ENCODE peak calls at places on chromosome 4, in six cellular contexts. One of them, this sample, is unnamed.

GRCh38 chr4:99918656-99919055 is 24.4 kb upstream of the LAMTOR3 start:
- DNase-seq in coronary artery: no peak
- DNase-seq in GM23248: no peak
- DNase-seq in fibroblast of pulmonary artery: no peak
- DNase-seq in A549: no peak
- DNase-seq in transverse colon: peak; percentile 76
- DNase-seq in this sample: no peak

GRCh38 chr4:70269674-70270073 is 27.3 kb downstream of the CSN3 start:
- DNase-seq in coronary artery: no peak
- DNase-seq in GM23248: peak; percentile 4
- DNase-seq in fibroblast of pulmonary artery: peak; percentile 27
- DNase-seq in A549: peak; percentile 1
- DNase-seq in transverse colon: no peak
- DNase-seq in this sample: no peak

GRCh38 chr4:182901337-182901736 is 15.8 kb downstream of the DCTD start:
- DNase-seq in coronary artery: no peak
- DNase-seq in GM23248: no peak
- DNase-seq in fibroblast of pulmonary artery: no peak
- DNase-seq in A549: no peak
- DNase-seq in transverse colon: no peak
- DNase-seq in this sample: no peak

GRCh38 chr4:44563496-44563895 is 87.9 kb downstream of the YIPF7 start:
- DNase-seq in coronary artery: no peak
- DNase-seq in GM23248: no peak
- DNase-seq in fibroblast of pulmonary artery: peak; percentile 25
- DNase-seq in A549: no peak
- DNase-seq in transverse colon: no peak
- DNase-seq in this sample: no peak

GRCh38 chr4:137421796-137422195 is 110.5 kb downstream of the PCDH18 start:
- DNase-seq in coronary artery: no peak
- DNase-seq in GM23248: peak; percentile 46
- DNase-seq in fibroblast of pulmonary artery: no peak
- DNase-seq in A549: no peak
- DNase-seq in transverse colon: no peak
- DNase-seq in this sample: no peak

GRCh38 chr4:10157478-10158354 is 41.1 kb upstream of the WDR1 start:
- DNase-seq in coronary artery: no peak
- DNase-seq in GM23248: peak; percentile 88
- DNase-seq in fibroblast of pulmonary artery: peak; percentile 93
- DNase-seq in A549: peak; percentile 67
- DNase-seq in transverse colon: peak; percentile 54
- DNase-seq in this sample: peak; percentile 15

GRCh38 chr4:36037127-36037526 is 207.2 kb downstream of the ARAP2 start:
- DNase-seq in coronary artery: no peak
- DNase-seq in GM23248: no peak
- DNase-seq in fibroblast of pulmonary artery: no peak
- DNase-seq in A549: no peak
- DNase-seq in transverse colon: no peak
- DNase-seq in this sample: no peak

GRCh38 chr4:42417491-42417890 is 20.2 kb downstream of the SHISA3 start:
- DNase-seq in coronary artery: no peak
- DNase-seq in GM23248: no peak
- DNase-seq in fibroblast of pulmonary artery: peak; percentile 32
- DNase-seq in A549: no peak
- DNase-seq in transverse colon: no peak
- DNase-seq in this sample: no peak

GRCh38 chr4:23060776-23061175 is 368.0 kb downstream of the GBA3 start:
- DNase-seq in coronary artery: no peak
- DNase-seq in GM23248: peak; percentile 5
- DNase-seq in fibroblast of pulmonary artery: no peak
- DNase-seq in A549: no peak
- DNase-seq in transverse colon: no peak
- DNase-seq in this sample: peak; percentile 58

GRCh38 chr4:54363037-54363436 is 133.9 kb downstream of the PDGFRA start:
- DNase-seq in coronary artery: no peak
- DNase-seq in GM23248: no peak
- DNase-seq in fibroblast of pulmonary artery: no peak
- DNase-seq in A549: no peak
- DNase-seq in transverse colon: no peak
- DNase-seq in this sample: no peak

GRCh38 chr4:158229768-158230167 is 19.5 kb downstream of the TMEM144 start:
- DNase-seq in coronary artery: no peak
- DNase-seq in GM23248: no peak
- DNase-seq in fibroblast of pulmonary artery: no peak
- DNase-seq in A549: no peak
- DNase-seq in transverse colon: no peak
- DNase-seq in this sample: no peak

GRCh38 chr4:151314509-151314908 is 10.9 kb downstream of the SH3D19 start:
- DNase-seq in coronary artery: no peak
- DNase-seq in GM23248: no peak
- DNase-seq in fibroblast of pulmonary artery: no peak
- DNase-seq in A549: no peak
- DNase-seq in transverse colon: no peak
- DNase-seq in this sample: no peak

GRCh38 chr4:176525576-176525975 is 205.8 kb downstream of the SPCS3 start:
- DNase-seq in coronary artery: no peak
- DNase-seq in GM23248: no peak
- DNase-seq in fibroblast of pulmonary artery: no peak
- DNase-seq in A549: no peak
- DNase-seq in transverse colon: no peak
- DNase-seq in this sample: no peak

GRCh38 chr4:152970102-152970820 is 34.1 kb downstream of the FHDC1 start:
- DNase-seq in coronary artery: no peak
- DNase-seq in GM23248: peak; percentile 53
- DNase-seq in fibroblast of pulmonary artery: no peak
- DNase-seq in A549: no peak
- DNase-seq in transverse colon: no peak
- DNase-seq in this sample: no peak

DNA sequence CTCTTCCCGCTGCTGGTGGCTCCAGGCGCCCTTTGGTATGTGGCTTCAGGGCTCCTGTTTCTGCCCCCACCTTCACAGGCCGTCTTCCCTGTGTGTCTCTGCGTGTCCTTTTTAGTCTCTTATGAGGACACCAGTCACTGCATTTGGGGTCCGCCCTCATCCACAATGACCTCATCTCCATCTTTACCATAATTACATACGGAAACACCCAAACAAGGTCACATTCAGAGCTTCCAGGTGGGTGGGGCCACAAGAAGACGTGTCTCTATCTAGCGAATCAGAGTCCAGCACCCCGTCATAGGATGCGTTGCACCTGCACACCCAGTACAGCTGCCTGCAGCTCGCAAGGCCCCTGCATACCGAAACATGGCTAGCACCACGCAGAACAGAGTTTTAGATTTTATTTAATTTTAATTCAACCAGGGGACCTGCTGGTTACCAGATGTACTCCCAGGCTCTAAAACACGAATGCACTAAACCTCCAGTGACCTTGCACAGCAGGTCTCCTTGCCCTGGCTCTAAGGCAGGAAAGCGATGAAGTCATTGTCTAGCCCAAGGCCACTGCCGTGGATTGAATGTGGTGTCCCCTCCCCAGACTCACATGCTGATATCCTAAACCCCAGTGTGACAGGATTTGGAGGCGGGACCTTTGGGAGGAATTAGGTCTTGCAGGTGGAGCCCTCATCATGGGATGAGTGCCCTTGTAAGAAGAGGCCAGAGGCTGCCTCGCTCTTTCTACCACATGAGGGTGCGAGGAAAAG is 30.3 kb downstream of the ABLIM2 start:
- DNase-seq in coronary artery: no peak
- DNase-seq in GM23248: no peak
- DNase-seq in fibroblast of pulmonary artery: no peak
- DNase-seq in A549: no peak
- DNase-seq in transverse colon: no peak
- DNase-seq in this sample: no peak
- H3K4me3 ChIP-seq in coronary artery: no peak overlapping the region
- H3K4me3 ChIP-seq in GM23248: no peak overlapping the region
- H3K4me3 ChIP-seq in fibroblast of pulmonary artery: no peak overlapping the region
- H3K4me3 ChIP-seq in A549: no peak overlapping the region
- H3K4me3 ChIP-seq in transverse colon: no peak overlapping the region
- H3K4me3 ChIP-seq in this sample: no peak overlapping the region

GRCh38 chr4:6917445-6918241 is 8.0 kb downstream of the TBC1D14 start:
- DNase-seq in coronary artery: no peak
- DNase-seq in GM23248: no peak
- DNase-seq in fibroblast of pulmonary artery: peak; percentile 12
- DNase-seq in A549: peak; percentile 84
- DNase-seq in transverse colon: peak; percentile 95
- DNase-seq in this sample: no peak
- H3K4me3 ChIP-seq in coronary artery: no peak overlapping the region
- H3K4me3 ChIP-seq in GM23248: no peak overlapping the region
- H3K4me3 ChIP-seq in fibroblast of pulmonary artery: no peak overlapping the region
- H3K4me3 ChIP-seq in A549: no peak overlapping the region
- H3K4me3 ChIP-seq in transverse colon: peak overlapping the region; percentile 6
- H3K4me3 ChIP-seq in this sample: no peak overlapping the region

DNA sequence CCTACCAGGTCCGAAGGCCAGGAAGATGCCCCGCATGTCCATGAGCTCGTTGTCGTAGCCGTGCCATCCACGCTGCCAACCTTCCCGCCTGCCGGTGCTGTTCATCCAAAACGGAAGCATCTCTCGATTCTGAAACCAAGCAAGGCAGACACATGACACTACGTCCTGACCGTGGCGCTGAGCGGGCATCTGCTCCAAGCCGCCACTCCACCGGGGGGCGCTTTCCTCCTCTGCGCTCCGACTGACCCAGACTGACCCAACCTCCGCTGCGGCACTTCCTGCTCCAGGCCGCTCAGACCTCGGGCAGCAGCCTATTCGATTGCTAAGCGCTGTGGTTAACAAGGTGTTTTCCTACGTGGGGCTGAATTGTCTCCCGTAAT is 120.4 kb downstream of the ENPP6 start:
- DNase-seq in coronary artery: no peak
- DNase-seq in GM23248: peak; percentile 20
- DNase-seq in fibroblast of pulmonary artery: no peak
- DNase-seq in A549: no peak
- DNase-seq in transverse colon: peak; percentile 57
- DNase-seq in this sample: peak; percentile 78
- H3K4me3 ChIP-seq in coronary artery: peak overlapping the region; percentile 63
- H3K4me3 ChIP-seq in GM23248: no peak overlapping the region
- H3K4me3 ChIP-seq in fibroblast of pulmonary artery: no peak overlapping the region
- H3K4me3 ChIP-seq in A549: no peak overlapping the region
- H3K4me3 ChIP-seq in transverse colon: peak overlapping the region; percentile 5
- H3K4me3 ChIP-seq in this sample: peak overlapping the region; percentile 33

GRCh38 chr4:7546809-7547367 is 112.2 kb upstream of the PSAPL1 start:
- DNase-seq in coronary artery: no peak
- DNase-seq in GM23248: peak; percentile 41
- DNase-seq in fibroblast of pulmonary artery: no peak
- DNase-seq in A549: no peak
- DNase-seq in transverse colon: no peak
- DNase-seq in this sample: no peak
- H3K4me3 ChIP-seq in coronary artery: no peak overlapping the region
- H3K4me3 ChIP-seq in GM23248: no peak overlapping the region
- H3K4me3 ChIP-seq in fibroblast of pulmonary artery: no peak overlapping the region
- H3K4me3 ChIP-seq in A549: no peak overlapping the region
- H3K4me3 ChIP-seq in transverse colon: no peak overlapping the region
- H3K4me3 ChIP-seq in this sample: no peak overlapping the region

This sample was measured in MG63.